ENCODE peak calls at places on chromosomes 2 and 18, in five cellular contexts. H is left ventricle myocardium inferior, W is COLO829, E is germinal center, G is G401. C is an unnamed sample.

GRCh38 chr2:237227190-237227988 is 141.7 kb downstream of the COPS8 start:
- DNase-seq in E (no peak), W (peak), H (no peak), G (no peak), C (peak)

GRCh38 chr2:27653397-27653796 is 10.0 kb downstream of the SUPT7L start:
- DNase-seq in H (no peak), G (no peak), W (no peak), E (no peak), C (no peak)

GRCh38 chr18:76374330-76375281 is 120.4 kb downstream of the ZNF516 start:
- DNase-seq in G (no peak), W (no peak), H (no peak), E (no peak), C (no peak)

GRCh38 chr2:96788393-96789244 is 27.4 kb upstream of the CNNM3 start:
- DNase-seq in E (no peak), H (peak), G (peak), W (no peak), C (no peak)

GRCh38 chr2:12852135-12852534 is 135.4 kb downstream of the TRIB2 start:
- DNase-seq in W (no peak), H (no peak), E (no peak), G (no peak), C (no peak)

GRCh38 chr2:42569116-42569711 is 782 bp downstream of the MTA3 start:
- DNase-seq in H (peak), W (peak), E (no peak), G (peak), C (peak)

GRCh38 chr2:129732630-129733026 is 246.8 kb upstream of the RAB6C start:
- DNase-seq in G (no peak), H (no peak), W (no peak), E (no peak), C (no peak)

GRCh38 chr18:77059294-77059916 is 73.2 kb downstream of the MBP start:
- DNase-seq in E (peak), G (peak), H (no peak), W (peak), C (peak)

GRCh38 chr18:9196568-9196967 is 60.0 kb downstream of the ANKRD12 start:
- DNase-seq in W (no peak), G (no peak), H (no peak), E (no peak), C (no peak)

GRCh38 chr2:241232736-241233575 is 44.5 kb downstream of the ANO7 start:
- DNase-seq in G (no peak), E (no peak), H (no peak), W (no peak), C (no peak)

GRCh38 chr2:8329660-8330622 is 351.9 kb upstream of the ID2 start:
- DNase-seq in E (no peak), G (no peak), H (no peak), W (no peak), C (no peak)

GRCh38 chr2:122422384-122422991 is 667.0 kb downstream of the TSN start:
- DNase-seq in G (no peak), E (no peak), H (no peak), W (no peak), C (no peak)

GRCh38 chr2:47569658-47570398 is 166.9 kb downstream of the MSH2 start:
- DNase-seq in G (peak), H (no peak), E (peak), W (no peak), C (peak)

GRCh38 chr18:10195529-10195928 is 258.9 kb upstream of the APCDD1 start:
- DNase-seq in H (no peak), G (no peak), E (no peak), W (no peak), C (no peak)

GRCh38 chr2:75055820-75056675 is 97.6 kb downstream of the POLE4 start:
- DNase-seq in G (no peak), H (no peak), E (no peak), W (no peak), C (no peak)

GRCh38 chr2:241701155-241701404 is 759 bp upstream of the ING5 start:
- DNase-seq in W (no peak), G (peak), H (no peak), E (no peak), C (no peak)

GRCh38 chr18:23093772-23094171 is 41.5 kb upstream of the CABLES1 start:
- DNase-seq in W (no peak), H (no peak), G (no peak), E (no peak), C (no peak)

GRCh38 chr2:68282814-68283812 is 30.8 kb upstream of the PPP3R1 start:
- DNase-seq in H (no peak), G (peak), E (peak), W (peak), C (peak)

GRCh38 chr2:222944552-222944951 is 83.7 kb downstream of the ACSL3 start:
- DNase-seq in G (no peak), H (no peak), W (no peak), E (no peak), C (peak)

GRCh38 chr18:48915621-48916425 is 34.9 kb downstream of the SMAD7 start:
- DNase-seq in E (no peak), H (no peak), W (no peak), G (no peak), C (peak)

GRCh38 chr18:74166397-74166796 is 18.1 kb downstream of the TIMM21 start:
- DNase-seq in W (no peak), G (no peak), E (no peak), H (no peak), C (no peak)

GRCh38 chr2:66443977-66444855 is 9.3 kb downstream of the MEIS1 start:
- DNase-seq in H (no peak), E (no peak), W (no peak), G (peak), C (no peak)

GRCh38 chr2:218285604-218286003 is 6.7 kb downstream of the TMBIM1 start:
- DNase-seq in E (no peak), G (peak), H (peak), W (no peak), C (peak)

GRCh38 chr18:76460482-76460881 is 34.6 kb downstream of the ZNF516 start:
- DNase-seq in E (no peak), G (no peak), H (no peak), W (no peak), C (peak)

GRCh38 chr2:85008252-85008651 is 37.3 kb downstream of the KCMF1 start:
- DNase-seq in H (no peak), G (no peak), E (no peak), W (no peak), C (no peak)

GRCh38 chr18:23970161-23971153 is 44.1 kb upstream of the TTC39C start:
- DNase-seq in W (no peak), E (peak), G (no peak), H (no peak), C (no peak)

GRCh38 chr2:42239811-42240210 is 70.7 kb downstream of the EML4 start:
- DNase-seq in E (no peak), G (no peak), H (no peak), W (no peak), C (no peak)

GRCh38 chr2:128732976-128733431 is 414.3 kb upstream of the HS6ST1 start:
- DNase-seq in E (no peak), H (no peak), G (no peak), W (peak), C (peak)

GRCh38 chr2:238382381-238382781 is 44.3 kb upstream of the ASB1 start:
- DNase-seq in G (no peak), E (no peak), W (no peak), H (no peak), C (no peak)

GRCh38 chr2:64819774-64820688 is 166.3 kb upstream of the SERTAD2 start:
- DNase-seq in E (peak), H (no peak), W (no peak), G (no peak), C (no peak)

GRCh38 chr18:59621027-59621426 is 76.2 kb downstream of the CCBE1 start:
- DNase-seq in G (no peak), H (no peak), W (no peak), E (no peak), C (no peak)

GRCh38 chr2:171390941-171391516 is 42.8 kb downstream of the METTL8 start:
- DNase-seq in W (no peak), E (no peak), H (no peak), G (no peak), C (peak)